ENCODE peak calls at places on chromosomes 12 and 14, in eight cellular contexts. J, R, X, Y, S, D, A and W are unnamed samples.

GRCh38 chr12:121504505-121504904 is 76.3 kb downstream of the KDM2B start:
- DNase-seq in J (no peak), R (no peak), X (no peak), Y (no peak), S (no peak), D (no peak), A (no peak), W (no peak)

GRCh38 chr14:53295985-53296582 is 143.0 kb upstream of the DDHD1 start:
- DNase-seq in J (peak; percentile 39), R (peak; percentile 23), X (no peak), Y (no peak), S (peak; percentile 45), D (no peak), A (no peak), W (no peak)

GRCh38 chr12:9087087-9087835 is 28.5 kb downstream of the A2M start:
- DNase-seq in J (no peak), R (no peak), X (no peak), Y (no peak), S (no peak), D (no peak), A (no peak), W (no peak)

GRCh38 chr12:95204141-95204866 is 13.0 kb downstream of the FGD6 start:
- DNase-seq in J (peak; percentile 66), R (peak; percentile 96), X (peak; percentile 56), Y (peak; percentile 71), S (peak; percentile 95), D (peak; percentile 55), A (peak; percentile 20), W (peak; percentile 36)

GRCh38 chr12:125175576-125175975 is 110.3 kb downstream of the AACS start:
- DNase-seq in J (no peak), R (no peak), X (no peak), Y (no peak), S (no peak), D (no peak), A (no peak), W (no peak)

GRCh38 chr14:36931796-36932195 is 240.6 kb downstream of the SLC25A21 start:
- DNase-seq in J (no peak), R (no peak), X (no peak), Y (no peak), S (no peak), D (no peak), A (no peak), W (no peak)

GRCh38 chr14:96135285-96135684 is 69.4 kb upstream of the BDKRB2 start:
- DNase-seq in J (no peak), R (no peak), X (no peak), Y (no peak), S (no peak), D (no peak), A (no peak), W (no peak)

GRCh38 chr12:92158711-92159534 is 13.3 kb upstream of the BTG1 start:
- DNase-seq in J (peak; percentile 50), R (no peak), X (no peak), Y (no peak), S (no peak), D (no peak), A (no peak), W (no peak)

GRCh38 chr12:26987634-26988424 is 26.4 kb downstream of the TM7SF3 start:
- DNase-seq in J (peak; percentile 49), R (no peak), X (no peak), Y (no peak), S (peak; percentile 17), D (no peak), A (no peak), W (no peak)

GRCh38 chr12:91965781-91966180 is 179.9 kb downstream of the BTG1 start:
- DNase-seq in J (no peak), R (no peak), X (no peak), Y (no peak), S (no peak), D (no peak), A (no peak), W (no peak)

GRCh38 chr14:58637040-58637390 is 747 bp upstream of the DACT1 start:
- DNase-seq in J (peak; percentile 29), R (no peak), X (no peak), Y (peak; percentile 81), S (peak; percentile 94), D (peak; percentile 62), A (peak; percentile 59), W (peak; percentile 68)

GRCh38 chr14:103301512-103302197 is 32.4 kb upstream of the EIF5 start:
- DNase-seq in J (no peak), R (no peak), X (peak; percentile 71), Y (peak; percentile 42), S (no peak), D (no peak), A (no peak), W (no peak)

GRCh38 chr14:68249534-68250517 is 430.2 kb downstream of the RAD51B start:
- DNase-seq in J (no peak), R (peak; percentile 74), X (no peak), Y (no peak), S (peak; percentile 74), D (no peak), A (no peak), W (no peak)

GRCh38 chr12:96056646-96057455 is 21.5 kb upstream of the LTA4H start:
- DNase-seq in J (no peak), R (no peak), X (no peak), Y (no peak), S (no peak), D (no peak), A (no peak), W (no peak)

GRCh38 chr12:45051490-45052105 is 699 bp upstream of the DBX2 start:
- DNase-seq in J (no peak), R (no peak), X (no peak), Y (no peak), S (no peak), D (no peak), A (no peak), W (no peak)

GRCh38 chr12:94429633-94430032 is 30.0 kb downstream of the CEP83 start:
- DNase-seq in J (no peak), R (no peak), X (no peak), Y (no peak), S (no peak), D (no peak), A (no peak), W (no peak)

GRCh38 chr12:130418261-130418660 is 80.6 kb downstream of the PIWIL1 start:
- DNase-seq in J (no peak), R (no peak), X (no peak), Y (no peak), S (no peak), D (no peak), A (no peak), W (no peak)

GRCh38 chr14:63764103-63764502 is 36.2 kb upstream of the SGPP1 start:
- DNase-seq in J (no peak), R (no peak), X (no peak), Y (no peak), S (peak; percentile 46), D (no peak), A (no peak), W (no peak)

GRCh38 chr14:96754162-96754844 is 42.9 kb upstream of the VRK1 start:
- DNase-seq in J (no peak), R (no peak), X (peak; percentile 38), Y (no peak), S (peak; percentile 5), D (no peak), A (no peak), W (no peak)

GRCh38 chr12:116517431-116518045 is 41.6 kb upstream of the MAP1LC3B2 start:
- DNase-seq in J (no peak), R (no peak), X (no peak), Y (no peak), S (no peak), D (no peak), A (no peak), W (no peak)

GRCh38 chr14:89507926-89508460 is 91.0 kb upstream of the FOXN3 start:
- DNase-seq in J (no peak), R (peak; percentile 38), X (peak; percentile 15), Y (no peak), S (peak; percentile 68), D (no peak), A (no peak), W (no peak)

GRCh38 chr14:68749487-68750475 is 43.1 kb downstream of the ZFP36L1 start:
- DNase-seq in J (no peak), R (no peak), X (no peak), Y (peak; percentile 27), S (peak; percentile 41), D (no peak), A (peak; percentile 68), W (no peak)

GRCh38 chr12:1470051-1470450 is 124.3 kb downstream of the FBXL14 start:
- DNase-seq in J (no peak), R (no peak), X (no peak), Y (no peak), S (no peak), D (no peak), A (no peak), W (no peak)

GRCh38 chr12:18849080-18849479 is 111.2 kb downstream of the CAPZA3 start:
- DNase-seq in J (no peak), R (peak; percentile 31), X (no peak), Y (no peak), S (peak; percentile 88), D (no peak), A (no peak), W (no peak)

GRCh38 chr12:42238240-42239140 is at the start of gene YAF2:
- DNase-seq in J (peak; percentile 92), R (peak; percentile 70), X (peak; percentile 95), Y (peak; percentile 93), S (peak; percentile 85), D (peak; percentile 93), A (peak; percentile 86), W (peak; percentile 89)
- TF ChIP-seq POLR2A in J (peak; percentile 7), R (no peak), X (peak; percentile 81), Y (no peak), S (peak; percentile 49), D (no peak), A (peak; percentile 18), W (peak; percentile 19)

GRCh38 chr12:54991161-54991991 is 6.8 kb upstream of the TESPA1 start:
- DNase-seq in J (no peak), R (no peak), X (no peak), Y (no peak), S (no peak), D (no peak), A (no peak), W (no peak)
- TF ChIP-seq POLR2A in J (no peak), R (no peak), X (no peak), Y (no peak), S (no peak), D (no peak), A (no peak), W (no peak)

DNA sequence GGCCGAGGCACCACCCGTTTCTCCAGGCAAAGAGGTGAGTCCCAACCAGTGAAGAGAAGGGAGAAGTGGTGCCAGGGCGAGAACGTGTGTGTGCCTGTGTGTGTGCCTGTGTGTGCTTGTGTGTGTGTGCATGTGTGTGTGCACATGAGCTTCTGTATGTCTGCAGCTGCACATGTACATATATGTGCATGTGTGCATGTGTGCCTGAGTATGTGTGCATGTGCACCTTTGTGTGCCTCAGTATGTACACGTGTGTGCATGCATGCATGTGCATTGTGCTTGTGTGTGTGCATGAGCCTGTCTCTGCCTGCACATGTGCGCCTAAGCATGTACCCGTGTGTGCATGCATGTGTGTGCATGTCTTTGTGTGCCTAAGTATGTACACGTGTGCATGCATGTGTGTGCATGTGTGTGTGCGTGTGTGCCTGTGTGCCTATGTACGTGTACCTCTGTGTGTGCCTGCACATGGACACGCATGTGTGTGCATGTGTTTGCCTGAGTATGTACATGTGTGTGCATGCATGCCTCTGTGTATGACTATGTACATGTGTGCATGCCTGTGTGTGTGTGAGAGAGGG is 5.9 kb upstream of the GALNT9 start:
- DNase-seq in J (no peak), R (no peak), X (no peak), Y (no peak), S (no peak), D (no peak), A (no peak), W (no peak)
- TF ChIP-seq POLR2A in J (no peak), R (no peak), X (no peak), Y (no peak), S (no peak), D (no peak), A (no peak), W (no peak)

GRCh38 chr14:104799657-104800599 is 973 bp upstream of the ZBTB42 start:
- DNase-seq in J (peak; percentile 78), R (no peak), X (peak; percentile 61), Y (peak; percentile 93), S (peak; percentile 67), D (peak; percentile 92), A (peak; percentile 88), W (peak; percentile 91)
- TF ChIP-seq POLR2A in J (no peak), R (no peak), X (no peak), Y (no peak), S (no peak), D (peak; percentile 31), A (peak; percentile 24), W (peak; percentile 50)